ENCODE peak calls at places on chromosome 18, in five cellular contexts. T, Z, Q, P and V are unnamed samples.

GRCh38 chr18:11366410-11366809 is 217.0 kb upstream of the PIEZO2 start:
- DNase-seq in Q (no peak), Z (peak; percentile 31), P (no peak), T (peak; percentile 41), V (peak; percentile 95)

GRCh38 chr18:79983793-79984192 is 4.6 kb downstream of the TXNL4A start:
- DNase-seq in T (peak; percentile 71), Q (no peak), P (no peak), Z (no peak), V (no peak)

GRCh38 chr18:3059272-3059671 is 46.3 kb upstream of the LPIN2 start:
- DNase-seq in Q (no peak), T (no peak), Z (no peak), P (no peak), V (no peak)

GRCh38 chr18:32383040-32383819 is 87.5 kb downstream of the GAREM1 start:
- DNase-seq in T (peak; percentile 92), P (no peak), Z (peak; percentile 97), Q (peak; percentile 62), V (no peak)

GRCh38 chr18:3806656-3807055 is 356.7 kb downstream of the TGIF1 start:
- DNase-seq in Q (no peak), Z (no peak), P (no peak), T (no peak), V (peak; percentile 78)

GRCh38 chr18:11728247-11728646 is 39.2 kb downstream of the GNAL start:
- DNase-seq in Z (no peak), Q (no peak), P (no peak), T (peak; percentile 13), V (no peak)

GRCh38 chr18:22026889-22027288 is 142.5 kb upstream of the GATA6 start:
- DNase-seq in Z (no peak), Q (no peak), P (no peak), T (no peak), V (no peak)

GRCh38 chr18:35201502-35201901 is 39.3 kb upstream of the ZNF397 start:
- DNase-seq in Q (no peak), P (no peak), Z (no peak), T (no peak), V (peak; percentile 97)